ENCODE peak calls at places on chromosome 10, in five cellular contexts. One of them, this sample, is unnamed.

GRCh38 chr10:17836917-17837316 is 27.8 kb downstream of the MRC1 start:
- DNase-seq in H1: peak
- DNase-seq in GM12891: no peak
- DNase-seq in HepG2: peak
- DNase-seq in K562: no peak
- DNase-seq in this sample: no peak

GRCh38 chr10:92087750-92088395 is 164.3 kb downstream of the BTAF1 start:
- DNase-seq in H1: peak
- DNase-seq in GM12891: peak
- DNase-seq in HepG2: peak
- DNase-seq in K562: peak
- DNase-seq in this sample: peak

GRCh38 chr10:123043409-123043925 is 34.7 kb downstream of the ACADSB start:
- DNase-seq in H1: peak
- DNase-seq in GM12891: peak
- DNase-seq in HepG2: peak
- DNase-seq in K562: peak
- DNase-seq in this sample: peak

GRCh38 chr10:109203616-109204375 is 719.5 kb downstream of the XPNPEP1 start:
- DNase-seq in H1: no peak
- DNase-seq in GM12891: no peak
- DNase-seq in HepG2: no peak
- DNase-seq in K562: no peak
- DNase-seq in this sample: no peak

GRCh38 chr10:24209421-24209770 is 458 bp downstream of the KIAA1217 start:
- DNase-seq in H1: no peak
- DNase-seq in GM12891: no peak
- DNase-seq in HepG2: no peak
- DNase-seq in K562: no peak
- DNase-seq in this sample: no peak

GRCh38 chr10:33920351-33920750 is 585.9 kb upstream of the NRP1 start:
- DNase-seq in H1: no peak
- DNase-seq in GM12891: no peak
- DNase-seq in HepG2: no peak
- DNase-seq in K562: no peak
- DNase-seq in this sample: no peak

GRCh38 chr10:118835682-118836326 is 81.0 kb upstream of the CACUL1 start:
- DNase-seq in H1: no peak
- DNase-seq in GM12891: no peak
- DNase-seq in HepG2: no peak
- DNase-seq in K562: no peak
- DNase-seq in this sample: no peak

GRCh38 chr10:22464966-22465627 is 119.8 kb downstream of the SPAG6 start:
- DNase-seq in H1: no peak
- DNase-seq in GM12891: no peak
- DNase-seq in HepG2: no peak
- DNase-seq in K562: no peak
- DNase-seq in this sample: no peak

GRCh38 chr10:75709830-75710229 is 278.4 kb downstream of the LRMDA start:
- DNase-seq in H1: no peak
- DNase-seq in GM12891: no peak
- DNase-seq in HepG2: no peak
- DNase-seq in K562: no peak
- DNase-seq in this sample: no peak

GRCh38 chr10:114821915-114822770 is 563 bp downstream of the FHIP2A start:
- DNase-seq in H1: peak
- DNase-seq in GM12891: peak
- DNase-seq in HepG2: peak
- DNase-seq in K562: peak
- DNase-seq in this sample: peak
- TF ChIP-seq POLR2AphosphoS5 in H1: no peak
- TF ChIP-seq POLR2AphosphoS5 in GM12891: no peak
- TF ChIP-seq POLR2AphosphoS5 in HepG2: no peak
- TF ChIP-seq POLR2AphosphoS5 in K562: no peak
- TF ChIP-seq POLR2AphosphoS5 in this sample: no peak

DNA sequence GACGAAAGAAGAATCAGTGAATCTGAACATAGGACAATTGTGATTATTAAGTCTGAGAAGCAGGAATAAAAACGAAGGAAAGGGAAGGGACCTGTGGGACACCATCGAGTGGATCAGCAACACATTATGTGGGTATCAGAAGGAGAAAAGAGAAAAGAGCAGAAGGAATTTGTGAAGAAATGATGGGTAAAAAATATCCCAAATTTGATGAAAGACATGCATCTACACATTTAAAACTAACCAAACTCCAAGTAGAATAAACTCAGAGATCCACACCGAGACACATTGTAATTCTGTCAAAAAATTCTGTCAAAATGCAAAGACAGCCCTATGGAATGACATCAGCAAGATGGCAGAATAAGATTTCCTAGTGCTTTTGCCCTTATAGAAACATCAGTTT is 171.1 kb downstream of the ITGB1 start:
- DNase-seq in H1: no peak
- DNase-seq in GM12891: no peak
- DNase-seq in HepG2: no peak
- DNase-seq in K562: no peak
- DNase-seq in this sample: no peak
- TF ChIP-seq TAF1 in H1: no peak
- TF ChIP-seq TAF1 in GM12891: no peak
- TF ChIP-seq TAF1 in HepG2: no peak
- TF ChIP-seq TAF1 in K562: no peak
- TF ChIP-seq TAF1 in this sample: no peak

DNA sequence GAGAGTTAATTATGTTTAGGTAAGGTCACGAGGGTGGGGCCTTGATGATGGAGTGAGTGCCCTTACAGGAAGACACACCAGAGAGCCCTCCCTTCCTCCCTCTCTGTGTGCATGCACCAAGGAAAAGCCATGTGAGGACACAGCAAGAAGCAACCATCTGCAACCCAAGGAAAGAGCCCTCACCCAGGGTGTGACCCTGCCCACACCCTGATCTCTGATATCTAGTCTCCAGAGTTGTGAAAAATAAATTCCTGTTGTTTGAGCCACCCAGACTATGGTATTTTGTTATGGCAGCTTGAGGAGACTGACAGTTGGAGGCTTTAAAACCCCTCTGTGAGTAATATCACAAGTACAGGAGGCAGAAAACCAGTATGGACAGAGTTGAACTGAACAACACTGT is 15.0 kb upstream of the MCM10 start:
- DNase-seq in H1: no peak
- DNase-seq in GM12891: no peak
- DNase-seq in HepG2: no peak
- DNase-seq in K562: no peak
- DNase-seq in this sample: no peak
- TF ChIP-seq POLR2A in H1: no peak
- TF ChIP-seq POLR2A in GM12891: no peak
- TF ChIP-seq POLR2A in HepG2: no peak
- TF ChIP-seq POLR2A in K562: no peak
- TF ChIP-seq POLR2A in this sample: no peak

GRCh38 chr10:9709849-9710248 is 1307.8 kb upstream of the CELF2 start:
- DNase-seq in H1: no peak
- DNase-seq in GM12891: no peak
- DNase-seq in HepG2: no peak
- DNase-seq in K562: no peak
- DNase-seq in this sample: no peak

GRCh38 chr10:9707205-9707604 is 1310.5 kb upstream of the CELF2 start:
- DNase-seq in H1: no peak
- DNase-seq in GM12891: no peak
- DNase-seq in HepG2: no peak
- DNase-seq in K562: no peak
- DNase-seq in this sample: no peak

DNA sequence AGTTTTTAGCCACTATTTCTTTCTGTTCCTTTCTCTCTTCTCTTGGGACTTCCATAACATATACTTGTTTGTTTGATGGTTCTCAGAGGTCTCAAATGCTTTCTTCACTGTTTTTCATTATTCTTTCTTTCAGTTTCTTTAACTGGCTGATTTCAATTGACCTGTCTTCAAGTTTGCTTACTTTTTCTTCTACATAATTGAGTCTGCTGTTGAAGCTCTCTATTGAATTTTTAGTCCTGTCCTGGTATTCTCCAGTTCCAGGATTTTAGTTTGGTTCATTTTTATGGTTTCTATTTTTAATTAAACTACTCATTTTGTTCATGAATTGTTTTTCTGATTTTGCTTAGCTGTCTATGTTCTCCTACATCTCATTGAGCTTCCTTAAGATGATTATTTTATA is 1305.3 kb upstream of the CELF2 start:
- DNase-seq in H1: no peak
- DNase-seq in GM12891: no peak
- DNase-seq in HepG2: no peak
- DNase-seq in K562: no peak
- DNase-seq in this sample: no peak
- TF ChIP-seq POLR2AphosphoS5 in H1: no peak
- TF ChIP-seq POLR2AphosphoS5 in GM12891: no peak
- TF ChIP-seq POLR2AphosphoS5 in HepG2: no peak
- TF ChIP-seq POLR2AphosphoS5 in K562: no peak
- TF ChIP-seq POLR2AphosphoS5 in this sample: no peak

DNA sequence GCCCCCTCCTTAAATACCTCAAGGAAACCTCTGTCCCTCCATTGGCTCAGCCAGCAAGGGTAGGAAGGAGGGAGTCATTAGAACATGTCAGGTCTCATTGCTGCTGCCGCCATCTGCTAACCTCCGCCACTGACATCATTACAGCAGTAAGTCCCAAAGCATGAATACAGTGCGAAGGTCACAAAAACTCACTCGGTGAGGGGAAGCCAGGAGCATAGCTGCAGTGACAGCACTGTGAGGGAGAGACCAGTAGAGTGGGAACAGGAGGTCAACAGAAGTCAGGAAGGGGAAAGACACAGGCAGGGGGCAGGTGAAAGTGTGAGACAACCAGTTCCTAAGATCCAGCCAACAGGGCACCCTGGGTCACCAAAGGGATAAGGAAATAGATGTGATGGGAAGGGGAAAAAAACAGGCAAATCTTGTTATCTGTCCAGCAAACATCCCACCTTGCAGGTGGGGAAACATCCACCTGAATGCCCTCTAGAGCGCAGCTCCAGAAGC is 42.3 kb downstream of the DPCD start:
- DNase-seq in H1: no peak
- DNase-seq in GM12891: no peak
- DNase-seq in HepG2: peak
- DNase-seq in K562: no peak
- DNase-seq in this sample: no peak
- TF ChIP-seq TAF1 in H1: no peak
- TF ChIP-seq TAF1 in GM12891: no peak
- TF ChIP-seq TAF1 in HepG2: no peak
- TF ChIP-seq TAF1 in K562: no peak
- TF ChIP-seq TAF1 in this sample: no peak

DNA sequence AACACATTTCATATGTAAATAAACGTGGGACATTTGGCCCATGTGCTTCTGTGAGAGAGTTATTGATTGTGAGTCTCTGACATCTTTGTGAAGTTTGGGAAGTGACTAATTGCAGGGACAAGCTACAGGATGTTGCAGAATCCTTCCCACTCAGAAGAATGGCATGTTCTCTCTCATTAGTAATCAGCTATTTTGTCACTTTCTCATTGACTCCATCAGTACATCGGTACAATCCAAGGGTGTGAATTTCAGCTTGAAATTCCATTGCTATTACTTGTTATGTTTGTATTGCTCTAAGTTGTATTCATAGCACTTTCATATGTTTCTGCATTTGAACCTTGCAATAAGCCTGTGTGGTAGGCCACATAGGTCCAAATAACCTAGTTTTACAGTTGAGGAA is 100.0 kb upstream of the KCNMA1 start:
- DNase-seq in H1: no peak
- DNase-seq in GM12891: no peak
- DNase-seq in HepG2: no peak
- DNase-seq in K562: no peak
- DNase-seq in this sample: no peak
- TF ChIP-seq POLR2A in H1: no peak
- TF ChIP-seq POLR2A in GM12891: no peak
- TF ChIP-seq POLR2A in HepG2: no peak
- TF ChIP-seq POLR2A in K562: no peak
- TF ChIP-seq POLR2A in this sample: no peak

GRCh38 chr10:125004571-125005311 is 62.8 kb downstream of the ZRANB1 start:
- DNase-seq in H1: no peak
- DNase-seq in GM12891: peak
- DNase-seq in HepG2: no peak
- DNase-seq in K562: no peak
- DNase-seq in this sample: no peak
- TF ChIP-seq POLR2AphosphoS5 in H1: no peak
- TF ChIP-seq POLR2AphosphoS5 in GM12891: no peak
- TF ChIP-seq POLR2AphosphoS5 in HepG2: no peak
- TF ChIP-seq POLR2AphosphoS5 in K562: no peak
- TF ChIP-seq POLR2AphosphoS5 in this sample: no peak

GRCh38 chr10:129843131-129843541 is 120.9 kb downstream of the EBF3 start:
- DNase-seq in H1: no peak
- DNase-seq in GM12891: no peak
- DNase-seq in HepG2: no peak
- DNase-seq in K562: no peak
- DNase-seq in this sample: no peak

GRCh38 chr10:129843702-129844101 is 120.4 kb downstream of the EBF3 start:
- DNase-seq in H1: no peak
- DNase-seq in GM12891: no peak
- DNase-seq in HepG2: no peak
- DNase-seq in K562: no peak
- DNase-seq in this sample: no peak

GRCh38 chr10:129841590-129841989 is 122.5 kb downstream of the EBF3 start:
- DNase-seq in H1: no peak
- DNase-seq in GM12891: no peak
- DNase-seq in HepG2: no peak
- DNase-seq in K562: no peak
- DNase-seq in this sample: no peak

GRCh38 chr10:129841071-129841470 is 123.0 kb downstream of the EBF3 start:
- DNase-seq in H1: no peak
- DNase-seq in GM12891: no peak
- DNase-seq in HepG2: no peak
- DNase-seq in K562: no peak
- DNase-seq in this sample: no peak

DNA sequence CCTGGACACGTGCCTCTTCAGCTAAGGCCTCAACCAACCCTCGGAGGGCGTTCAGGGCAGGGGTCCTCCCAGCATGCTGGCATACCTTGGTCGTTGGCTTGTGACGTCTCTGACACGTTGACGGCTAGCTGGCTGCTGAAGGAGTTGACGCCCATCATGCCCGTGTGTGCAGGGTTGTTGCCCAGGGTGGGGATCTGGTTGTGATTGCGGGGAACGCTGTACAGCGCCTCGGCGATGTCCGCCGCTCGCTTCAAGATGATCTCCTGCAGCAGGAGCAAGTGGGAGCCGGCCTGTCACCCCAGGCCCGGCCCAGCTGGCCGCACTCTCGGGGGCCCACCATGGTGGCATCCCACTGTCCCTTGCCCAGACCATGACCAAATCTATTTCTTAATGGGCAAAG is 122.0 kb downstream of the EBF3 start:
- DNase-seq in H1: no peak
- DNase-seq in GM12891: no peak
- DNase-seq in HepG2: no peak
- DNase-seq in K562: no peak
- DNase-seq in this sample: no peak
- TF ChIP-seq TAF1 in H1: no peak
- TF ChIP-seq TAF1 in GM12891: no peak
- TF ChIP-seq TAF1 in HepG2: no peak
- TF ChIP-seq TAF1 in K562: no peak
- TF ChIP-seq TAF1 in this sample: no peak

GRCh38 chr10:30617070-30617469 is 12.5 kb downstream of the LYZL2 start:
- DNase-seq in H1: peak
- DNase-seq in GM12891: no peak
- DNase-seq in HepG2: peak
- DNase-seq in K562: no peak
- DNase-seq in this sample: no peak
- TF ChIP-seq POLR2A in H1: no peak
- TF ChIP-seq POLR2A in GM12891: no peak
- TF ChIP-seq POLR2A in HepG2: no peak
- TF ChIP-seq POLR2A in K562: no peak
- TF ChIP-seq POLR2A in this sample: no peak